ENCODE peak calls at places on chromosomes 1 and 21, in ten cellular contexts. Q, K, F, M, H, O, V, W, N and G are unnamed samples.

GRCh38 chr1:60562715-60563114 is 489.1 kb upstream of the C1orf87 start:
- DNase-seq in Q (no peak), K (no peak), F (no peak), M (no peak), H (no peak), O (no peak), V (no peak), W (no peak), N (no peak), G (no peak)

GRCh38 chr1:47725000-47725731 is 272.0 kb downstream of the TRABD2B start:
- DNase-seq in Q (no peak), K (peak; percentile 21), F (no peak), M (no peak), H (no peak), O (no peak), V (peak; percentile 23), W (no peak), N (peak; percentile 71), G (no peak)

GRCh38 chr1:48596036-48596435 is 124.0 kb upstream of the SPATA6 start:
- DNase-seq in Q (no peak), K (no peak), F (no peak), M (no peak), H (no peak), O (no peak), V (no peak), W (no peak), N (peak; percentile 33), G (no peak)

GRCh38 chr1:37038079-37038702 is 3.9 kb upstream of the GRIK3 start:
- DNase-seq in Q (no peak), K (no peak), F (no peak), M (no peak), H (no peak), O (no peak), V (peak; percentile 82), W (no peak), N (peak; percentile 52), G (no peak)

GRCh38 chr21:16055012-16055411 is 325.2 kb downstream of the USP25 start:
- DNase-seq in Q (no peak), K (no peak), F (no peak), M (no peak), H (no peak), O (no peak), V (no peak), W (no peak), N (no peak), G (no peak)

GRCh38 chr21:45502600-45502999 is 39.6 kb downstream of the SLC19A1 start:
- DNase-seq in Q (no peak), K (no peak), F (no peak), M (peak; percentile 35), H (no peak), O (no peak), V (no peak), W (peak; percentile 37), N (no peak), G (no peak)

GRCh38 chr1:38624341-38625039 is 235.1 kb downstream of the RRAGC start:
- DNase-seq in Q (no peak), K (no peak), F (no peak), M (no peak), H (no peak), O (no peak), V (peak; percentile 85), W (no peak), N (no peak), G (no peak)

GRCh38 chr1:200483491-200484143 is 73.8 kb upstream of the ZNF281 start:
- DNase-seq in Q (peak; percentile 26), K (peak; percentile 76), F (peak; percentile 55), M (peak; percentile 76), H (peak; percentile 28), O (peak; percentile 18), V (no peak), W (no peak), N (peak; percentile 55), G (no peak)

GRCh38 chr1:40987439-40988276 is 8.2 kb downstream of the CTPS1 start:
- DNase-seq in Q (no peak), K (no peak), F (no peak), M (no peak), H (no peak), O (no peak), V (no peak), W (no peak), N (no peak), G (no peak)

GRCh38 chr1:23402286-23403037 is 22.1 kb downstream of the TCEA3 start:
- DNase-seq in Q (no peak), K (no peak), F (no peak), M (no peak), H (no peak), O (no peak), V (no peak), W (no peak), N (no peak), G (no peak)

GRCh38 chr21:42382915-42383314 is 12.9 kb downstream of the TMPRSS3 start:
- DNase-seq in Q (no peak), K (no peak), F (no peak), M (no peak), H (no peak), O (no peak), V (no peak), W (no peak), N (no peak), G (no peak)

GRCh38 chr1:12594966-12595838 is 22.8 kb downstream of the DHRS3 start:
- DNase-seq in Q (no peak), K (peak; percentile 46), F (no peak), M (no peak), H (no peak), O (no peak), V (no peak), W (no peak), N (peak; percentile 96), G (peak; percentile 40)

GRCh38 chr1:67850151-67850551 is 16.9 kb upstream of the GNG12 start:
- DNase-seq in Q (no peak), K (no peak), F (peak; percentile 10), M (no peak), H (no peak), O (no peak), V (peak; percentile 32), W (no peak), N (no peak), G (peak; percentile 55)

GRCh38 chr1:229756666-229757065 is 130.6 kb downstream of the URB2 start:
- DNase-seq in Q (no peak), K (no peak), F (no peak), M (no peak), H (no peak), O (no peak), V (no peak), W (no peak), N (no peak), G (no peak)